ENCODE peak calls at places on chromosomes 2 and 18, in five cellular contexts. B is OCI-LY7; T is CD8-positive, alpha-beta memory T cell; E is CD4-positive, alpha-beta memory T cell; U is PC-9. N is an unnamed sample.

GRCh38 chr2:18975506-18975905 is 382.9 kb downstream of the OSR1 start:
- DNase-seq in B (no peak), T (no peak), E (no peak), U (no peak), N (no peak)

GRCh38 chr2:199228887-199229819 is 228.6 kb downstream of the SATB2 start:
- DNase-seq in B (no peak), T (no peak), E (peak; percentile 4), U (peak; percentile 54), N (peak; percentile 32)

GRCh38 chr2:47554311-47554905 is 151.5 kb downstream of the MSH2 start:
- DNase-seq in B (peak; percentile 57), T (no peak), E (no peak), U (no peak), N (no peak)

GRCh38 chr18:7789853-7790552 is 222.9 kb downstream of the PTPRM start:
- DNase-seq in B (no peak), T (no peak), E (no peak), U (no peak), N (peak; percentile 73)

GRCh38 chr18:74131124-74131523 is 16.5 kb downstream of the FBXO15 start:
- DNase-seq in B (no peak), T (no peak), E (no peak), U (no peak), N (no peak)

GRCh38 chr2:8414946-8415869 is 266.6 kb upstream of the ID2 start:
- DNase-seq in B (no peak), T (no peak), E (no peak), U (no peak), N (no peak)

GRCh38 chr2:219566640-219567039 is 4.7 kb downstream of the OBSL1 start:
- DNase-seq in B (no peak), T (no peak), E (no peak), U (no peak), N (no peak)

GRCh38 chr2:141137121-141137693 is 993.6 kb downstream of the LRP1B start:
- DNase-seq in B (no peak), T (no peak), E (no peak), U (no peak), N (no peak)

GRCh38 chr2:191497822-191498221 is 180.1 kb upstream of the NABP1 start:
- DNase-seq in B (no peak), T (no peak), E (no peak), U (no peak), N (no peak)

GRCh38 chr2:119218478-119219064 is 5.1 kb upstream of the STEAP3 start:
- DNase-seq in B (peak; percentile 5), T (no peak), E (no peak), U (peak; percentile 54), N (peak; percentile 86)

GRCh38 chr2:85222792-85223191 is 89.6 kb downstream of the TCF7L1 start:
- DNase-seq in B (no peak), T (no peak), E (no peak), U (peak; percentile 50), N (no peak)

GRCh38 chr2:28956415-28956826 is 24.7 kb upstream of the TOGARAM2 start:
- DNase-seq in B (no peak), T (no peak), E (peak; percentile 27), U (no peak), N (no peak)

GRCh38 chr2:191050640-191050987 is 36.6 kb upstream of the STAT1 start:
- DNase-seq in B (no peak), T (no peak), E (no peak), U (no peak), N (no peak)

GRCh38 chr18:45167631-45168225 is 447.5 kb upstream of the SLC14A2 start:
- DNase-seq in B (no peak), T (no peak), E (no peak), U (no peak), N (no peak)

GRCh38 chr2:9335322-9335754 is 88.0 kb downstream of the ITGB1BP1 start:
- DNase-seq in B (no peak), T (no peak), E (no peak), U (no peak), N (no peak)

GRCh38 chr2:160332318-160332717 is 132.2 kb upstream of the ITGB6 start:
- DNase-seq in B (peak; percentile 30), T (no peak), E (peak; percentile 29), U (no peak), N (peak; percentile 26)

GRCh38 chr18:74529378-74529777 is 4.9 kb upstream of the CNDP1 start:
- DNase-seq in B (no peak), T (no peak), E (no peak), U (no peak), N (no peak)

GRCh38 chr18:41227993-41228392 is 727.0 kb upstream of the PIK3C3 start:
- DNase-seq in B (no peak), T (no peak), E (no peak), U (no peak), N (no peak)

GRCh38 chr2:30336978-30337841 is 105.9 kb downstream of the LBH start:
- DNase-seq in B (peak; percentile 90), T (no peak), E (peak; percentile 64), U (no peak), N (peak; percentile 34)

GRCh38 chr2:8906208-8906607 is 68.8 kb upstream of the KIDINS220 start:
- DNase-seq in B (no peak), T (no peak), E (no peak), U (peak; percentile 71), N (no peak)

GRCh38 chr2:40466332-40466731 is 14.4 kb upstream of the SLC8A1 start:
- DNase-seq in B (no peak), T (no peak), E (no peak), U (no peak), N (no peak)

DNA sequence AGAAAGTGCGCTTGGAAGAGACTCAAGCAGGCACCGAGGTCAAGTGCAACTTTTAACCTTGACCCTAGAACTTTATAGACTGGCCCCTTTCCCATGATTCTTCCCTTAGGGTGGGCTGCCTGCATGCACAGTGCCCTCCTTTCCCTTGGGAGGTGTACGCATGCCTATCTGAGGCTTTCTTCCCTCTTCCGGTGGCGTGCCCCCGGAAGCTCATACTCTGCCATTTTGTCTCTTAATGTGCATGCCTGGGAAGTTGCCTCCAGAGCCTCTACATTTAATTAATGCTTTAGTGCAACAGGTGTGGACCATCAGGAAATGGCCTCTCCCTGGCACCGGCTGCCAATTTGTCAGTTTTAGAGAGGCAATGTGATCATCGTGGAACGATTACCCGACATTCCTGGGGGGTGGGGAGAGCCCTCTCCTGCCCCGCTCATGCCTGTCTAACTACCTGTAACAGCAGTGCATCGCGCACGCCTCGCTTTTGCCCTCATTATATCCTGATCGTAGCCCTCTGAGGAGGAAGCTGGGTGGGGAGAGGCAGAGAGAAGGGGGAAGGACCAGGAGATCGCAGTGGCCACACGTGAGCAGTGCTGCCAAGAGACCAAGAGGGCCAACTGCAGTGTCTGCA is 194.8 kb downstream of the TFCP2L1 start:
- DNase-seq in B (no peak), T (no peak), E (no peak), U (no peak), N (peak; percentile 69)
- H3K9me3 ChIP-seq in B (no peaks in the 10 kb centered on the region), T (no peaks in the 10 kb centered on the region), E (no peaks in the 10 kb centered on the region), U (peaks cover 15% of the 10 kb centered on the region), N (no peaks in the 10 kb centered on the region)

DNA sequence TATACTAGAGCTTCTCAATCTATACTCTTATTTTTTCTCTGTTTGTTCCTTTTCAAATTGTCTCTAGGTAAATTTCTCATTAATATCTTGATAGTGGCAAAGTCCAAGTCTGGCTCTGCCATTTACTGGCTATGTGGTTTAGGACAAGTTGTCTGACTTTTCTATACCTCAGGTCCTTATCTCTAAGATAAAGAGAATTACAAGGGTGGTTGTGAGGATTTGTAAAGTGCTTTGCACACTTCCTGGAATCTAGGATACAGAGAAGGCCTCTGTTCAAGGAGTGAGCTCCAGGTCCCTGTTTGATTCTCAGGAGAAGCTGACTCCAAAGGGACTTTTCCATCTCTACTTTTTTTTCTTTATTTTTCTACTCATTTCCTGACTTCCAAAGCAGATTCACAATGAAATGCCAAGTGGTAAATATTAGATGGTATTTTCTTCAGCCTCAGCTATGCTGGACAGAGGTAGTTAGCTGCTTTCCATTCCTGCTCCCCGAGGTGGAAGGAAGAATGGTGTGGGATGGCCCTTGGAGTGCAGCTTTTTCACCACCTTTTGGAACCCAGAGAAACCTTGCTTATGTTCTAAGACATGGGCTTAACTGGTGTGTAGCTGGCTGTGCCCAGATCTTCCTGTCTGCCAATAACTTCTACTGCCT is 90.5 kb downstream of the GALNT1 start:
- DNase-seq in B (no peak), T (no peak), E (no peak), U (no peak), N (no peak)
- H3K9me3 ChIP-seq in B (no peaks in the 10 kb centered on the region), T (no peaks in the 10 kb centered on the region), E (no peaks in the 10 kb centered on the region), U (no peaks in the 10 kb centered on the region), N (no peaks in the 10 kb centered on the region)

GRCh38 chr2:80293026-80293425 is 11.5 kb downstream of the LRRTM1 start:
- DNase-seq in B (no peak), T (no peak), E (no peak), U (no peak), N (no peak)

GRCh38 chr2:80288576-80288975 is 16.0 kb downstream of the LRRTM1 start:
- DNase-seq in B (no peak), T (no peak), E (no peak), U (no peak), N (no peak)

DNA sequence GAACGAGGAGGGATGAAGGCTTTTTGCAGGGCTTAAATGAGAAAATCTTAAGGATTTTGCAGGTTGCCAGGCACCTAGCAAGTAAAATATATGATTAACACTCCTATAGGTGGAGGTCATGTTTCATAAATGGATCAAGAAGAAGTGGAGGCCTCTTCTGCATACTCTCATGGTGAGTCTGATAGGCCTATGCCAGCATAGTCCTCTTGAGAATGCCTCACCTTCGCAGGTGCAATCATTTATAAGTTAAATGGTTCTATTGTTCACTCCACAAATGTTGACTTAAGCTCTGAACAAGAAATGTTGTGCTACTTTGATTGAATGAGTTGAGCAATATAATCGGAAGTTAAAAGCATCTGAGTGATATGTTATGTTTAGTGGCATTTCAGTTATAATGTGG is 12.1 kb downstream of the LRRTM1 start:
- DNase-seq in B (no peak), T (no peak), E (no peak), U (no peak), N (no peak)
- H3K9me3 ChIP-seq in B (no peaks in the 10 kb centered on the region), T (no peaks in the 10 kb centered on the region), E (no peaks in the 10 kb centered on the region), U (no peaks in the 10 kb centered on the region), N (no peaks in the 10 kb centered on the region)

GRCh38 chr2:172535119-172535518 is 20.8 kb upstream of the PDK1 start:
- DNase-seq in B (no peak), T (no peak), E (no peak), U (no peak), N (no peak)

GRCh38 chr2:172545408-172546075 is 10.3 kb upstream of the PDK1 start:
- DNase-seq in B (no peak), T (no peak), E (no peak), U (peak; percentile 89), N (no peak)

GRCh38 chr2:172539767-172540166 is 16.1 kb upstream of the PDK1 start:
- DNase-seq in B (no peak), T (no peak), E (no peak), U (no peak), N (no peak)

GRCh38 chr2:172540421-172540820 is 15.5 kb upstream of the PDK1 start:
- DNase-seq in B (no peak), T (no peak), E (no peak), U (no peak), N (no peak)
- H3K9me3 ChIP-seq in B (peaks cover 19% of the 10 kb centered on the region), T (peaks cover 7% of the 10 kb centered on the region), E (peaks cover 4% of the 10 kb centered on the region), U (peaks cover 14% of the 10 kb centered on the region), N (no peaks in the 10 kb centered on the region)

GRCh38 chr18:14106906-14107305 is 25.3 kb downstream of the ZNF519 start:
- DNase-seq in B (no peak), T (no peak), E (no peak), U (no peak), N (no peak)
- H3K9me3 ChIP-seq in B (peaks cover 75% of the 10 kb centered on the region), T (peaks cover 19% of the 10 kb centered on the region), E (no peaks in the 10 kb centered on the region), U (peaks cover 49% of the 10 kb centered on the region), N (no peaks in the 10 kb centered on the region)

GRCh38 chr18:10259934-10260333 is 194.5 kb upstream of the APCDD1 start:
- DNase-seq in B (no peak), T (no peak), E (no peak), U (no peak), N (no peak)
- H3K9me3 ChIP-seq in B (no peaks in the 10 kb centered on the region), T (no peaks in the 10 kb centered on the region), E (no peaks in the 10 kb centered on the region), U (no peaks in the 10 kb centered on the region), N (no peaks in the 10 kb centered on the region)

GRCh38 chr18:39685303-39685902 is 2119.8 kb upstream of the CELF4 start:
- DNase-seq in B (no peak), T (no peak), E (no peak), U (no peak), N (peak; percentile 3)
- H3K9me3 ChIP-seq in B (no peaks in the 10 kb centered on the region), T (no peaks in the 10 kb centered on the region), E (no peaks in the 10 kb centered on the region), U (no peaks in the 10 kb centered on the region), N (no peaks in the 10 kb centered on the region)